ENCODE peak calls at places on chromosomes 12 and 14, in nine cellular contexts. U is OCI-LY7; C is naive thymus-derived CD4-positive, alpha-beta T cell; M is upper lobe of right lung; P is neural progenitor cell; S is neuronal stem cell; V is pancreas; T is body of pancreas; O is CD8-positive, alpha-beta memory T cell. Z is an unnamed sample.
A peak's percentile ranks its signal among the peaks of the same experiment; 100 is the strongest.

GRCh38 chr14:30445394-30445793 is 113.6 kb upstream of the G2E3 start:
- DNase-seq in U (no peak), V (no peak), C (no peak), T (peak; percentile 27), S (peak; percentile 8), P (peak; percentile 40), M (no peak), O (no peak), Z (no peak)

GRCh38 chr14:89436274-89436656 is 19.2 kb upstream of the FOXN3 start:
- DNase-seq in V (no peak), U (no peak), O (no peak), T (no peak), C (no peak), M (no peak), P (no peak), S (no peak), Z (no peak)

GRCh38 chr12:131104464-131105350 is 151.0 kb downstream of the ADGRD1 start:
- DNase-seq in S (peak; percentile 83), O (peak; percentile 77), U (peak; percentile 70), P (peak; percentile 92), C (peak; percentile 73), V (peak; percentile 66), T (peak; percentile 81), M (peak; percentile 92), Z (peak; percentile 94)

GRCh38 chr12:63149884-63150254 is 1.1 kb downstream of the AVPR1A start:
- DNase-seq in C (no peak), O (no peak), V (no peak), S (peak; percentile 11), U (no peak), P (peak; percentile 17), T (peak; percentile 9), M (no peak), Z (no peak)

GRCh38 chr12:50706606-50707005 is 57.3 kb upstream of the ATF1 start:
- DNase-seq in O (no peak), C (no peak), T (no peak), V (no peak), M (no peak), P (no peak), S (no peak), U (no peak), Z (no peak)

GRCh38 chr14:24861083-24861630 is 188.8 kb downstream of the STXBP6 start:
- DNase-seq in U (no peak), T (peak; percentile 41), O (no peak), V (no peak), P (no peak), M (no peak), C (no peak), S (no peak), Z (no peak)

GRCh38 chr12:132695431-132695830 is 8.0 kb downstream of the PXMP2 start:
- DNase-seq in M (no peak), U (no peak), V (no peak), C (no peak), P (no peak), S (no peak), T (no peak), O (no peak), Z (no peak)

GRCh38 chr14:33968722-33969121 is 17.8 kb upstream of the EGLN3 start:
- DNase-seq in T (no peak), U (no peak), S (no peak), V (no peak), O (no peak), P (no peak), C (no peak), M (no peak), Z (no peak)

GRCh38 chr14:53956427-53957201 is at the start of gene BMP4:
- DNase-seq in T (peak; percentile 68), U (peak; percentile 0), O (no peak), M (peak; percentile 90), C (no peak), V (peak; percentile 58), P (peak; percentile 86), S (no peak), Z (peak; percentile 35)

GRCh38 chr14:52325632-52326031 is 11.5 kb downstream of the PTGER2 start:
- DNase-seq in O (no peak), T (no peak), C (no peak), U (no peak), S (no peak), V (no peak), P (no peak), M (no peak), Z (no peak)

GRCh38 chr14:87994974-87995373 is 2.0 kb upstream of the GALC start:
- DNase-seq in O (peak; percentile 65), P (no peak), C (no peak), T (no peak), M (no peak), U (no peak), V (no peak), S (no peak), Z (no peak)

GRCh38 chr14:37195327-37195726 is 2.4 kb upstream of the MIPOL1 start:
- DNase-seq in S (no peak), C (no peak), U (no peak), M (no peak), V (no peak), P (no peak), O (no peak), T (no peak), Z (no peak)

DNA sequence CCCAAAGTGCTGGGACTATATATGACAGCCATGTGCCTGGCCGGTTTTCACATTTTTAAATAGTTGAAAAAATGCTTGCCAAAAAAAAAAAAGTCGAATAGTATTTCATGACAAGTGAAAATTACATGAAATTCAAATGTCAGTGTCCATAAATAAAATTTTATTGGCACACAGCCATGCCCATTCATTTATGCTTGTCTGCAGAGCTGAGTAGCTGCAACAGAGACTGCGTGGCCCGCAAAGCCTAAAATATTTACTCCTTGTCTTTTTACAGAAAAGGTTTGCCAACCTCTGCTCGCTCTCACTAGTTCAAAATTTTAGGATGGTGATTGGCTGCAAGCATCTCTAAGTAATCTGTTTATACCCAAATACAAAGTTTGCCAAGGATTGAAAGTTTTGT is 49.2 kb downstream of the TESC start:
- DNase-seq in V (no peak), C (no peak), U (no peak), P (no peak), T (no peak), S (no peak), O (no peak), M (no peak), Z (no peak)
- H3K4me1 ChIP-seq in V (peaks cover 23% of the 10 kb centered on the region), C (no peaks in the 10 kb centered on the region), U (peaks cover 8% of the 10 kb centered on the region), P (peaks cover 37% of the 10 kb centered on the region), T (peaks cover 57% of the 10 kb centered on the region), S (peaks cover 32% of the 10 kb centered on the region), O (no peaks in the 10 kb centered on the region), M (peaks cover 11% of the 10 kb centered on the region), Z (peaks cover 7% of the 10 kb centered on the region)

DNA sequence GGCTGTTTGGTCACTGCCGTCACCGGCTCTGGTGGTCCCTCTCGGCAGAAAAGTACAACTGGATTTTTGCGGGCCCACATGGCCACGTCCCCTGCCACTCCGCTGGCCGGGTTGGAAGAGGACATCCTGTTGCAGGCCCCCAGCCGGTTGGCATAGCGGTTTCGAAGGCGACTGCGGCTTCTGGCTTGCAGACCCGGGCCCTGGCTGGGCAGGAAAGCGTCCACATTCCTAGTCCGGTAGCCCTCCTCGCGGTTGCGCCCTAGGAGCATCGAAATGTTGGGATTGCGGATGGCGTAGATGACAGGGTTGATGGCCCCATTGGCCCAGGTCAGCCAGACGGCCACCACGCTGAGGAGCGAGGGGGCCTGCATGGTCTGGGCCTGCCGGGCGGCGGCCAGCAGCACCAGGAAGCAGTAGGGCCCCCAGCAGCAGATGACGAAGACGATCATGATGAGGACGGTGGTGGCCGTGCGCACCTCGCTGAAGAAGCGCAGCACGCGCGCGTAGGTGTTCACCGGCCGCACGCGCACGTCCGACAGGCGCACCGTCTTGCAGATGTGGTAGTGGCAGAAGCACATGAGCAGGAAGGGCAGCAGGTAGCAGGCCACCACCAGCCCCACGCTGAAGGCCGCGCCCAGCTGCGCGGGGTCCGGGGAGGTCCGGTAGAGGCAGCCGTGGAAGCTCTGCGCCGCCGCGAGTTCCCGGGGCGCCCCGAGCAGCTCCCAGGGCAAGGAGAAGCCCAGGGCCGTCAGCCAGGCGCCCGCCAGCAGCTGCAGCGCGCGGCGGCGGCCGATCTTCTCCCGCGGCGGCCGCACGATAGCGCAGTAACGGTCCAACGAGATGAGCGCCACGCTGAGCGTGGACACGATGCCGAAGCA is 1.2 kb downstream of the GPR135 start:
- DNase-seq in P (peak; percentile 19), V (peak; percentile 16), M (peak; percentile 68), S (no peak), C (peak; percentile 12), T (peak; percentile 18), U (no peak), O (peak; percentile 49), Z (no peak)
- H3K4me3 ChIP-seq in P (peak overlapping the region; percentile 66), V (peak overlapping the region; percentile 49), M (peak overlapping the region; percentile 65), S (no peak overlapping the region), C (peak overlapping the region; percentile 66), T (peak overlapping the region; percentile 55), U (peak overlapping the region; percentile 66), O (peak overlapping the region; percentile 55), Z (peak overlapping the region; percentile 73)

GRCh38 chr12:68842123-68842522 is 34.1 kb downstream of the MDM2 start:
- DNase-seq in S (no peak), T (no peak), U (no peak), C (no peak), V (no peak), P (no peak), M (no peak), O (no peak), Z (no peak)
- H3K36me3 ChIP-seq in S (peaks cover 86% of the 10 kb centered on the region), T (peaks cover 18% of the 10 kb centered on the region), U (peaks cover 85% of the 10 kb centered on the region), C (peaks cover 13% of the 10 kb centered on the region), V (peaks cover 29% of the 10 kb centered on the region), P (peaks cover 12% of the 10 kb centered on the region), M (peaks cover 63% of the 10 kb centered on the region), O (peaks cover 31% of the 10 kb centered on the region), Z (peaks cover 47% of the 10 kb centered on the region)

GRCh38 chr12:68808388-68809189 is 612 bp downstream of the MDM2 start:
- DNase-seq in T (peak; percentile 79), V (peak; percentile 87), O (peak; percentile 65), M (peak; percentile 92), P (peak; percentile 76), S (no peak), U (peak; percentile 82), C (peak; percentile 25), Z (peak; percentile 62)
- H3K4me1 ChIP-seq in T (peaks cover 60% of the 10 kb centered on the region), V (peaks cover 34% of the 10 kb centered on the region), O (peaks cover 30% of the 10 kb centered on the region), M (peaks cover 33% of the 10 kb centered on the region), P (no peaks in the 10 kb centered on the region), S (peaks cover 6% of the 10 kb centered on the region), U (peaks cover 73% of the 10 kb centered on the region), C (peaks cover 3% of the 10 kb centered on the region), Z (no peaks in the 10 kb centered on the region)